ENCODE peak calls at places on chromosomes 4 and X, in five cellular contexts. W, C, L, O and D are unnamed samples.

GRCh38 chr4:25154594-25155265 is 5.5 kb downstream of the SEPSECS start:
- DNase-seq in C (no peak), L (no peak), O (no peak), W (no peak), D (no peak)

GRCh38 chr4:148225639-148226038 is 216.6 kb downstream of the NR3C2 start:
- DNase-seq in C (no peak), L (no peak), W (no peak), O (no peak), D (peak)

GRCh38 chr4:575281-576141 is 584 bp downstream of the TMEM271 start:
- DNase-seq in O (peak), W (peak), C (peak), L (peak), D (peak)

GRCh38 chr4:4618846-4619245 is 77.0 kb upstream of the STX18 start:
- DNase-seq in C (no peak), L (peak), W (peak), O (no peak), D (no peak)

GRCh38 chrX:68199062-68199848 is 234.0 kb downstream of the OPHN1 start:
- DNase-seq in W (no peak), O (no peak), C (no peak), L (no peak), D (no peak)

GRCh38 chr4:184427093-184427492 is 47.3 kb downstream of the IRF2 start:
- DNase-seq in O (no peak), C (no peak), L (no peak), W (no peak), D (no peak)

GRCh38 chr4:636628-636950 is 11.2 kb downstream of the PDE6B start:
- DNase-seq in W (no peak), C (peak), L (no peak), O (no peak), D (no peak)

GRCh38 chr4:2574863-2575262 is 38.4 kb downstream of the FAM193A start:
- DNase-seq in L (no peak), O (no peak), W (no peak), C (no peak), D (no peak)

GRCh38 chr4:101393256-101393655 is 45.9 kb upstream of the PPP3CA start:
- DNase-seq in L (no peak), C (no peak), W (peak), O (peak), D (peak)

GRCh38 chrX:34612036-34612435 is 45.0 kb downstream of the TMEM47 start:
- DNase-seq in C (no peak), L (peak), W (peak), O (no peak), D (no peak)

GRCh38 chrX:43508694-43509093 is 147.4 kb upstream of the MAOA start:
- DNase-seq in W (no peak), L (no peak), O (no peak), C (no peak), D (no peak)

GRCh38 chr4:95541889-95542607 is 6.7 kb downstream of the UNC5C start:
- DNase-seq in O (no peak), W (no peak), L (no peak), C (no peak), D (no peak)

GRCh38 chr4:38930199-38930598 is 62.6 kb downstream of the FAM114A1 start:
- DNase-seq in C (peak), W (no peak), O (no peak), L (no peak), D (no peak)

GRCh38 chr4:122450847-122451246 is 5.7 kb downstream of the IL2 start:
- DNase-seq in O (peak), W (peak), L (peak), C (peak), D (peak)

GRCh38 chrX:148530464-148531077 is 30.2 kb downstream of the AFF2 start:
- DNase-seq in O (peak), W (peak), C (peak), L (peak), D (peak)

GRCh38 chrX:155662297-155662696 is 49.5 kb upstream of the TMLHE start:
- DNase-seq in O (peak), L (peak), C (peak), W (peak), D (peak)

DNA sequence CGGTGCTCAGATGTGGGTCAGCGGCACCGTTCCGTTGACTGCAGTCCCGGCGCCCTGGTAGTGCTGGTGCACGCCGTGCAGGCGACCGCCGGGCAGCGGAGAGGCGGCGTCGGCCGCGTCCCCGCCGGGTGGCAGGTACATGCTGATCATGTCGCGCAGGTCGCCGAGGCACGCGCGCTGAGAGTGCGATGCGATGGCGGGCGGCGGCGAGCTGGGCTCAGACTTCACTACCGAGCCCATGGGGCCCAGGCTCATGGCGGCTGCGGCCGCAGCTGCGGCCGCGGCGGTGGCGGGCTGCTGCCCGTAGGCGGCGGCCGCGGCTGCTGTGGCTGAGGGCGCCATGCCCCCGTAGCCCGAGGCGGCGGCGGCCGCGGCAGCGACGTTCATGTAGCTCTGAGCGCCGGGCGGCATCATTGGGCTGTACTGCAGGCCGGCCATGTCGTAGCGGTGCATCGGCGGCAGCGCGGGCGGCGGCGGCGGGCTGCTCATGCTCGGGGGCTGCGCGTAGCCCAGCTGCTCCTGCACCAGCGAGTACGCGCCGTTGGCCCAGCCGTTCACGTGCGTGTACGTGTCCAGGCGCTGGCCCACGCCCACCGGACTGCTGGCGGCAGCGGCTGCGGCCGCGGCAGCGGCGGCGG is 1.0 kb downstream of the SOX3 start:
- DNase-seq in O (no peak), W (no peak), C (peak), L (peak), D (no peak)
- H3K4me3 ChIP-seq in O (no peak), W (no peak), C (peak), L (no peak), D (no peak)

DNA sequence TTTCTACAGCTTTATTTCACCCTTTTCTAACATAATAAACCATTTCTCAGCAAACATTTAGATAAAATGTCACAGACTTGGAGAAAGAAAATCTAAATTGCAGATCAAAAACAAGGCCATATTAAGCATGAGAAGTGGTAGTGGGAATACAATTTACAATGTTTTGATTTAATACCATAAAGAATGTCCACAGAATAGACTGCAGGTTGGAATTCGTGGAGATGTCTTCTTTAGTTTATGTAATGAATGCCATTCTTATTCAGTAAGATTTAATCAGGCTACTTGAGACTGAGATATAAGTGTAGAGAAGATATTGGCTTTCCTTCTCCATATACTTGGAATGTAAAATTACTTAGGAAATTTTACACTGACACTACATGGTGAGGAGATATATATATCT is 91.9 kb upstream of the ZFP42 start:
- DNase-seq in L (no peak), C (no peak), O (no peak), W (peak), D (no peak)
- TF ChIP-seq CTCF in L (no peak), C (no peak), O (no peak), W (no peak), D (no peak)

GRCh38 chrX:153968754-153969124 is 2.9 kb downstream of the HCFC1 start:
- DNase-seq in C (peak), O (no peak), L (no peak), W (no peak), D (no peak)

GRCh38 chrX:153969125-153969903 is 2.3 kb downstream of the HCFC1 start:
- DNase-seq in O (no peak), C (peak), W (no peak), L (no peak), D (no peak)

GRCh38 chrX:153967536-153968214 is 3.9 kb downstream of the HCFC1 start:
- DNase-seq in W (no peak), C (no peak), O (no peak), L (no peak), D (no peak)

GRCh38 chrX:153966841-153967535 is 4.6 kb downstream of the HCFC1 start:
- DNase-seq in W (no peak), O (no peak), C (no peak), L (no peak), D (peak)

GRCh38 chrX:153968255-153968654 is 3.4 kb downstream of the HCFC1 start:
- DNase-seq in O (no peak), W (no peak), L (no peak), C (peak), D (no peak)
- H3K4me3 ChIP-seq in O (peak), W (peak), L (peak), C (peak), D (peak)

DNA sequence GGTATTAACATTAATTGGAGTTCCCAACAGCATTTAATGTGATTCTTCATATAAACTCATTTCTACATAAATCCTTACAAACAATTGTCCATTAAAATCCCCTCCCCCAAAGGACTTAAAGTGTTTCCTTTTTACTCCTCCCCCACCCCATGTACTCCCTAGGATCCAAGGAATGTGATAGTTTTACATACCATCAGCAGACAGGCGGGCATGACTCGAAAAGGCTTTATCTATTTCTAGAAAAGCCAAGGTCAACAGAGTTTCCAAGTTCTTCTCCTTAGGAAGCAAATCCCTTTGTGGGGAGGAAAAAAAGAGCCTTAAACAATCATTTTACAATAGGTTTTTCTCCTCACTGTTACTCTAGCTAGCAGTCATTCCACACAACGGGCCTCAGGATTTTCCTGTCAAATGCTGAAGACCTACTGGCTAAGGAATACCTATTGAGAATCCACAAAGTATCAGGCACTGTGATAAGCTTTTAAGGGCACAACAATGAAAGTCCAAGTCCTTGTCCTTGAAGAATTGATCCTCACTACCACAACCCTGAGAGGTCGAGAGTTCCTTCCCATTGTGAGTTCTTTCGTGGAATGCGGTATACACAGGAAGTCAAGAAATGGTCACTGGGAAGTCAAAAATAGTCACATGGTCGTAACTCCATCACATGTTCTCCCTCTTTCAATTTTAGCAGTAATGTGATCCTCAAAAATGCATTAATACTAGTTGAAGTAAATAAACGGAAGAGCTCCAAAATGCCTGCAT is 7.2 kb downstream of the PPM1K start:
- DNase-seq in W (no peak), O (peak), L (no peak), C (no peak), D (no peak)
- TF ChIP-seq CTCF in W (no peak), O (no peak), L (no peak), C (no peak), D (no peak)

GRCh38 chr4:163330828-163331628 is 1.4 kb downstream of the NPY1R start:
- DNase-seq in C (no peak), L (no peak), W (no peak), O (no peak), D (no peak)
- H3K4me3 ChIP-seq in C (peak), L (no peak), W (peak), O (peak), D (no peak)

DNA sequence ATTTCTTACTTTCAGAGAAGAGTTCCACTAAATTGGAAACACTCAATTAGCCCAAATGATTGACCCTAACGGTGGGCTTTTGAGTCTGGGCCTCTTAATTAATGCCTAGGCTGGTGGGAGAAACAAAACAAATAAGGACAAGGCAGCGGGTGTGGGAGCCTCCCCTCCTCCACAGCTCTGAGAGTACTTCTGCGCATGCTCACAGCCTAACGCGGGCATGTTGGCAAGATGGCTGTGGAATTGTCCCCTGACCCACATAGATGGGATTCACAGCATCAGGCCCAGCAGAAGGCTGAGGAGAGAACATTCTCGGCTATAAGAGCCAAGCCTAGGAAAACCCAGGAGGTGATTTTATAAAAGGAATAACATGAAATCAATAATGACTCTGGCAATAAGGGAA is 230.1 kb downstream of the HS6ST2 start:
- DNase-seq in C (no peak), L (no peak), W (no peak), O (no peak), D (no peak)
- TF ChIP-seq CTCF in C (no peak), L (no peak), W (no peak), O (no peak), D (no peak)

GRCh38 chrX:154541896-154542722 is 4.5 kb downstream of the G6PD start:
- DNase-seq in C (no peak), O (peak), W (peak), L (peak), D (peak)
- H3K4me3 ChIP-seq in C (no peak), O (no peak), W (no peak), L (no peak), D (no peak)

GRCh38 chr4:20299515-20299914 is 47.8 kb downstream of the SLIT2 start:
- DNase-seq in W (peak), C (peak), L (peak), O (no peak), D (peak)
- TF ChIP-seq CTCF in W (peak), C (peak), L (peak), O (peak), D (peak)

GRCh38 chrX:153719238-153719637 is 4.9 kb downstream of the BCAP31 start:
- DNase-seq in O (no peak), C (no peak), L (no peak), W (no peak), D (no peak)
- H3K4me3 ChIP-seq in O (no peak), C (no peak), L (no peak), W (no peak), D (no peak)